ENCODE peak calls at places on chromosomes 2 and 18, in seven cellular contexts. H is GM23248, D is thoracic aorta, T is HL-60, Y is K562, E is coronary artery, R is AG04450. V is an unnamed sample.

GRCh38 chr2:1268034-1268433 is 145.2 kb upstream of the TPO start:
- DNase-seq in H (no peak), D (no peak), T (no peak), Y (no peak), E (no peak), R (no peak), V (no peak)

GRCh38 chr2:84477886-84478285 is 18.8 kb upstream of the SUCLG1 start:
- DNase-seq in H (no peak), D (no peak), T (no peak), Y (no peak), E (no peak), R (no peak), V (no peak)

GRCh38 chr2:1738646-1739302 is 5.5 kb downstream of the PXDN start:
- DNase-seq in H (no peak), D (no peak), T (no peak), Y (no peak), E (no peak), R (no peak), V (no peak)

GRCh38 chr18:6009751-6010150 is 114.4 kb upstream of the TMEM200C start:
- DNase-seq in H (peak), D (no peak), T (no peak), Y (no peak), E (no peak), R (no peak), V (no peak)

GRCh38 chr2:204110250-204111183 is 174.0 kb downstream of the ICOS start:
- DNase-seq in H (peak), D (no peak), T (peak), Y (no peak), E (no peak), R (no peak), V (no peak)

GRCh38 chr2:88211005-88211808 is 41.1 kb downstream of the THNSL2 start:
- DNase-seq in H (no peak), D (no peak), T (no peak), Y (no peak), E (no peak), R (no peak), V (no peak)

GRCh38 chr2:145851730-145852129 is 1331.8 kb upstream of the ZEB2 start:
- DNase-seq in H (no peak), D (no peak), T (no peak), Y (no peak), E (no peak), R (no peak), V (no peak)

GRCh38 chr2:33377048-33377447 is 99.4 kb upstream of the RASGRP3 start:
- DNase-seq in H (peak), D (no peak), T (no peak), Y (no peak), E (no peak), R (no peak), V (no peak)

GRCh38 chr2:65436825-65437221 is 4.4 kb upstream of the SPRED2 start:
- DNase-seq in H (peak), D (no peak), T (no peak), Y (peak), E (no peak), R (no peak), V (no peak)

GRCh38 chr2:70124983-70125480 is 37.8 kb downstream of the PCBP1 start:
- DNase-seq in H (peak), D (no peak), T (peak), Y (peak), E (peak), R (no peak), V (no peak)

GRCh38 chr2:172082105-172082943 is 3.0 kb upstream of the DLX1 start:
- DNase-seq in H (no peak), D (no peak), T (no peak), Y (no peak), E (no peak), R (no peak), V (no peak)

GRCh38 chr2:233468746-233469110 is 97.9 kb downstream of the USP40 start:
- DNase-seq in H (no peak), D (no peak), T (no peak), Y (no peak), E (no peak), R (no peak), V (no peak)

GRCh38 chr2:190515687-190516086 is 18.8 kb downstream of the NEMP2 start:
- DNase-seq in H (no peak), D (no peak), T (no peak), Y (no peak), E (no peak), R (no peak), V (no peak)

GRCh38 chr2:19292007-19292406 is 66.4 kb downstream of the OSR1 start:
- DNase-seq in H (no peak), D (no peak), T (no peak), Y (no peak), E (no peak), R (no peak), V (no peak)

GRCh38 chr18:10872297-10872696 is 277.1 kb downstream of the PIEZO2 start:
- DNase-seq in H (no peak), D (no peak), T (no peak), Y (no peak), E (no peak), R (no peak), V (no peak)

GRCh38 chr2:100554788-100555407 is 7.9 kb upstream of the PDCL3 start:
- DNase-seq in H (no peak), D (no peak), T (peak), Y (no peak), E (no peak), R (no peak), V (no peak)

GRCh38 chr2:233528182-233528581 is 38.4 kb downstream of the USP40 start:
- DNase-seq in H (no peak), D (no peak), T (no peak), Y (no peak), E (no peak), R (no peak), V (no peak)

GRCh38 chr2:125405816-125406215 is 1250.1 kb upstream of the GYPC start:
- DNase-seq in H (peak), D (no peak), T (no peak), Y (no peak), E (no peak), R (peak), V (peak)

GRCh38 chr2:120736202-120736954 is 710 bp downstream of the GLI2 start:
- DNase-seq in H (peak), D (no peak), T (no peak), Y (no peak), E (peak), R (no peak), V (no peak)

GRCh38 chr2:100603414-100603813 is 40.6 kb downstream of the PDCL3 start:
- DNase-seq in H (no peak), D (no peak), T (no peak), Y (no peak), E (no peak), R (no peak), V (no peak)

GRCh38 chr2:162559194-162559593 is 215.3 kb downstream of the GCA start:
- DNase-seq in H (no peak), D (no peak), T (no peak), Y (no peak), E (no peak), R (no peak), V (no peak)

GRCh38 chr2:117481608-117482007 is 332.9 kb upstream of the DDX18 start:
- DNase-seq in H (no peak), D (no peak), T (no peak), Y (no peak), E (no peak), R (no peak), V (no peak)

GRCh38 chr2:158589303-158589702 is 132.6 kb downstream of the PKP4 start:
- DNase-seq in H (no peak), D (no peak), T (no peak), Y (no peak), E (no peak), R (no peak), V (no peak)

GRCh38 chr2:43729775-43730174 is 44.1 kb upstream of the DYNC2LI1 start:
- DNase-seq in H (no peak), D (no peak), T (no peak), Y (no peak), E (no peak), R (no peak), V (no peak)

GRCh38 chr2:9629222-9630000 is 1.4 kb downstream of the YWHAQ start:
- DNase-seq in H (peak), D (no peak), T (peak), Y (no peak), E (no peak), R (no peak), V (no peak)

GRCh38 chr2:239603411-239604356 is 202.9 kb upstream of the HDAC4 start:
- DNase-seq in H (no peak), D (no peak), T (no peak), Y (no peak), E (no peak), R (no peak), V (no peak)

GRCh38 chr2:10067881-10068280 is 12.3 kb downstream of the CYS1 start:
- DNase-seq in H (no peak), D (no peak), T (no peak), Y (no peak), E (no peak), R (no peak), V (no peak)

GRCh38 chr2:175823291-175824073 is 178.6 kb downstream of the LNPK start:
- DNase-seq in H (peak), D (no peak), T (no peak), Y (no peak), E (no peak), R (no peak), V (no peak)

GRCh38 chr2:126771501-126772195 is 115.7 kb downstream of the GYPC start:
- DNase-seq in H (no peak), D (no peak), T (no peak), Y (peak), E (no peak), R (no peak), V (no peak)

GRCh38 chr2:240644859-240645301 is 19.6 kb downstream of the GPR35 start:
- DNase-seq in H (no peak), D (no peak), T (no peak), Y (no peak), E (no peak), R (no peak), V (no peak)

GRCh38 chr2:66579494-66579893 is 144.6 kb downstream of the MEIS1 start:
- DNase-seq in H (no peak), D (no peak), T (no peak), Y (no peak), E (no peak), R (no peak), V (no peak)
- H3K27ac ChIP-seq in H (no peak), D (peak), T (no peak), Y (no peak), E (no peak), R (no peak), V (no peak)

GRCh38 chr2:28704621-28705020 is 47.0 kb upstream of the PPP1CB start:
- DNase-seq in H (no peak), D (no peak), T (no peak), Y (no peak), E (no peak), R (no peak), V (no peak)

GRCh38 chr2:28709101-28709500 is 42.5 kb upstream of the PPP1CB start:
- DNase-seq in H (peak), D (no peak), T (no peak), Y (no peak), E (no peak), R (no peak), V (no peak)

GRCh38 chr2:28710545-28710944 is 41.1 kb upstream of the PPP1CB start:
- DNase-seq in H (no peak), D (no peak), T (no peak), Y (peak), E (no peak), R (no peak), V (no peak)

GRCh38 chr2:28705743-28706142 is 45.9 kb upstream of the PPP1CB start:
- DNase-seq in H (no peak), D (no peak), T (no peak), Y (no peak), E (no peak), R (no peak), V (no peak)

GRCh38 chr2:28707592-28707991 is 44.0 kb upstream of the PPP1CB start:
- DNase-seq in H (no peak), D (no peak), T (no peak), Y (no peak), E (no peak), R (no peak), V (no peak)
- H3K27ac ChIP-seq in H (no peak), D (no peak), T (no peak), Y (no peak), E (no peak), R (no peak), V (no peak)

GRCh38 chr2:42125887-42126594 is 43.1 kb upstream of the EML4 start:
- DNase-seq in H (peak), D (no peak), T (no peak), Y (no peak), E (no peak), R (no peak), V (no peak)

GRCh38 chr2:42129487-42129852 is 39.7 kb upstream of the EML4 start:
- DNase-seq in H (no peak), D (no peak), T (no peak), Y (no peak), E (no peak), R (no peak), V (no peak)

GRCh38 chr2:42129947-42130346 is 39.2 kb upstream of the EML4 start:
- DNase-seq in H (no peak), D (no peak), T (no peak), Y (no peak), E (no peak), R (no peak), V (no peak)

GRCh38 chr2:42127425-42128424 is 41.4 kb upstream of the EML4 start:
- DNase-seq in H (no peak), D (no peak), T (no peak), Y (no peak), E (no peak), R (no peak), V (no peak)

DNA sequence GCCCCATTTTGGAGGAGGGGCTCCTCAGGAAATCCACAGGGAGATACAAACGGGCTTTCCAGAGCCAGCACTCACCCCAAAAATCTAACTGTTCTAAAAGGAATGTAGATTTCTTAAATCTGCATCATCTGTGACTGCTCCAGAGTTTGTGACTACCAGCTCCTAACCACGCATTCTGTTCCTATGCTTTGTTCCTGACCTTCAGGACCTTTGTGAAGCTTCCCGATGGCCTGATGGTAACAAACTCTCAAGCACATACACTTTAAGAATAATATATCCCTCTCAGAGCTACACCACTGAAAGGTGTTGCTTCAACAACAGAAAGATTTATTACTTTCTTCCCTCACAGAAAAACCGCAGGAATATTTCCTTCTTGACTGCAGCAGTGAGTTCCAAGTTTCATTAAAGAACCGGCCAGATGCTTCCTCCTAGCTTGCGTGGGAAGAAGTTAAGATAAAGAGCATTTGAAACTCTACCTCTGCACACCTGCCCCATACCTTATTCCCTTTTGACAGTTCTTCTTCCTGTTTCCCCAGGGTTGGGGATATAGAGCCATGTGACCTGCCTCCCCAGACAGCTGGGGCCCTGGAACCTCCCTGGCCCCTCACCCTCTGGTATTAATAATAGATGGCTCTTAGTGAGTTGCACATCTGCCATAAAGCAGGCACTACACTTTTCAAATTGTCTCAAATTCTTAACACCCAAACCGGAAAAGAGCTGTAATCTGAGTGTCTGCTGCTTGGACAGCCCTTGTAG is 40.2 kb upstream of the EML4 start:
- DNase-seq in H (peak), D (no peak), T (no peak), Y (no peak), E (no peak), R (peak), V (peak)
- H3K27ac ChIP-seq in H (peak), D (no peak), T (no peak), Y (no peak), E (no peak), R (peak), V (peak)

DNA sequence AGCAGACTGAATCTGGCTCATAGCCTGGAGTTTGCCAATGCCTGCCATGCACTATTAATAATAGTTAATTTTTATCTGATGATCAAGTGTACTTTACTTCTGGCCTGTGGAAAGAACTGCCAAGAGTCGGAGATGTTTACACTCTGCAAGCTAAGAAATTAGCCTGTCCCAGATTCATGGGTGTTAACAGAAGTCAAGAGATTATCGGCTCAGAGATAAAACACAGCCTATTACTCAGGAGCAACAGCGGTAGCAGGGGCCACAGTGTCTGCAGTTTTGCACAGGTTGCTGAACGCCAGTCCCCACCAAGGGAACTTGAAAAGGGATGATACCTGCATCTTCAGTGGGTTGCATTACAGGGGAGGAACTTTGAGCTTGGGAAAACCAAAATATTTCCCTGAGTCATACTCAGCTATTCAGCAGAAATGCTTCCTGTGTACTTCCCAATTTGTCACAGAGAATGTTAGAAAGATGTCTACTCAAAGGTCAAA is 4.3 kb upstream of the ADI1 start:
- DNase-seq in H (peak), D (no peak), T (no peak), Y (no peak), E (peak), R (no peak), V (no peak)
- H3K27ac ChIP-seq in H (peak), D (peak), T (no peak), Y (no peak), E (peak), R (peak), V (no peak)

DNA sequence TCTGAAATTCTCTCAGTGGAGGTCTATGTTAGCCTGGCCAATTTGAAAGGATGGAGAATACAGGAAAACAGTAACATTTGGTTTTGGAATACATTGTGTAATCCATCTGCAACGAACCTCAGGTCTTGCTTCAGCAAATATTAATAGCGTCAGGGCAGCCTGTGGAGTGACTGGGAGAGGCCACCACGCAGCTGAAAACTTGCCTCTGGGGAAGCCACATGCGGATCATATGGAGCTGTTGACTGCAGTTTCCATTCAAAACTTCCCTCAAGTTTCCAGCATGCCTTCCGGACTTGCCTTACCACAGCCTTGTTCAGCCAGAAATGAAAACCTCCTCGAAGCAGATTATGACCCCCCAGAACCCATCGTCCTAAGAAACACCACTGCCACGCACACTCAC is 25.7 kb downstream of the BCL11A start:
- DNase-seq in H (no peak), D (no peak), T (peak), Y (no peak), E (no peak), R (no peak), V (no peak)
- H3K27ac ChIP-seq in H (no peak), D (no peak), T (peak), Y (no peak), E (no peak), R (no peak), V (no peak)

GRCh38 chr2:105468655-105469042 is 69.8 kb upstream of the FHL2 start:
- DNase-seq in H (peak), D (no peak), T (no peak), Y (no peak), E (no peak), R (no peak), V (no peak)
- H3K27ac ChIP-seq in H (no peak), D (no peak), T (no peak), Y (peak), E (no peak), R (no peak), V (no peak)